ENCODE peak calls at places on chromosomes 7 and 10, in eight cellular contexts. O is midbrain; V is T1000; H is omental fat pad; N is GM13976; C is stromal cell of bone marrow; A is occipital lobe; T is activated naive CD4-positive, alpha-beta T cell treated with anti-CD3 and anti-CD28 coated beads, Interleukin-2, amount 10 ng/mL, durations not matched to agents 7 days and 5 days. E is an unnamed sample.

GRCh38 chr10:52665821-52666220 is 106.8 kb downstream of the MBL2 start:
- DNase-seq in N (no peak), O (no peak), V (no peak), A (no peak), T (no peak), H (no peak), C (no peak), E (no peak)

GRCh38 chr7:43753401-43753800 is 5.1 kb upstream of the BLVRA start:
- DNase-seq in N (no peak), A (no peak), T (no peak), H (no peak), V (no peak), C (no peak), O (no peak), E (no peak)

GRCh38 chr7:99984593-99984992 is 8.8 kb upstream of the AZGP1 start:
- DNase-seq in T (no peak), A (no peak), N (no peak), O (no peak), V (no peak), C (no peak), H (no peak), E (no peak)

GRCh38 chr7:35495377-35495776 is 199.6 kb downstream of the HERPUD2 start:
- DNase-seq in C (no peak), N (no peak), T (no peak), H (no peak), A (no peak), V (no peak), O (no peak), E (no peak)

GRCh38 chr10:14507721-14508120 is 177.0 kb upstream of the FRMD4A start:
- DNase-seq in C (no peak), T (no peak), O (no peak), A (no peak), H (no peak), V (no peak), N (no peak), E (no peak)

GRCh38 chr10:576130-576465 is 113.4 kb downstream of the DIP2C start:
- DNase-seq in A (no peak), N (no peak), O (no peak), V (no peak), C (peak), T (no peak), H (no peak), E (no peak)

GRCh38 chr10:97795886-97796285 is 24.1 kb upstream of the SFRP5 start:
- DNase-seq in C (no peak), T (no peak), V (no peak), A (no peak), N (no peak), H (no peak), O (no peak), E (no peak)

GRCh38 chr10:133438711-133439273 is 14.4 kb upstream of the SPRN start:
- DNase-seq in O (no peak), C (no peak), N (peak), T (no peak), H (no peak), V (no peak), A (no peak), E (no peak)

GRCh38 chr10:86291616-86292340 is 74.8 kb downstream of the GRID1 start:
- DNase-seq in O (no peak), H (no peak), V (no peak), C (no peak), N (no peak), T (no peak), A (no peak), E (no peak)

GRCh38 chr10:124554085-124554858 is 92.6 kb downstream of the LHPP start:
- DNase-seq in O (no peak), V (no peak), C (no peak), N (no peak), H (no peak), A (no peak), T (no peak), E (no peak)

GRCh38 chr7:129739427-129739826 is 127.9 kb downstream of the NRF1 start:
- DNase-seq in C (no peak), A (no peak), V (no peak), O (no peak), H (no peak), T (no peak), N (no peak), E (no peak)

GRCh38 chr7:80942261-80943041 is 23.6 kb upstream of the SEMA3C start:
- DNase-seq in A (no peak), V (peak), H (no peak), O (no peak), C (peak), N (no peak), T (no peak), E (no peak)

GRCh38 chr10:82190432-82191260 is 315.7 kb downstream of the NRG3 start:
- DNase-seq in A (no peak), N (no peak), O (no peak), V (peak), T (no peak), H (no peak), C (peak), E (no peak)

E was measured in frontal cortex.